ENCODE peak calls at places on chromosomes 6 and 20, in seven cellular contexts. V is stomach; B is tibial artery; D is stimulated activated CD4-positive, alpha-beta T cell treated with anti-CD3 and anti-CD28 coated beads, Interleukin-4, amount 100 ng/mL, for 1 hour; P is activated CD4-positive, alpha-beta T cell treated with anti-CD3 and anti-CD28 coated beads, Interleukin-2, amount 10 ng/mL, durations not matched to agents 24 days and 14 days; F is thoracic aorta; Z is NCI-H1436 treated with DMSO at 0.1 percent for 48 hours. T is an unnamed sample.

GRCh38 chr20:43514062-43514971 is 6.8 kb downstream of the L3MBTL1 start:
- DNase-seq in F (peak), V (peak), P (peak), D (peak), B (peak), Z (peak), T (peak)

GRCh38 chr20:35472209-35472608 is 16.8 kb downstream of the CEP250 start:
- DNase-seq in V (no peak), D (no peak), F (no peak), B (no peak), Z (no peak), P (no peak), T (no peak)

GRCh38 chr6:9139762-9140161 is 704.4 kb upstream of the SLC35B3 start:
- DNase-seq in P (no peak), V (no peak), B (no peak), D (no peak), Z (no peak), F (no peak), T (no peak)

GRCh38 chr20:30484749-30485070 is 772.8 kb upstream of the DEFB115 start:
- DNase-seq in Z (no peak), F (no peak), P (no peak), D (no peak), V (no peak), B (no peak), T (no peak)

GRCh38 chr6:142819603-142820335 is 125.2 kb downstream of the HIVEP2 start:
- DNase-seq in V (no peak), D (peak), Z (no peak), B (no peak), P (peak), F (no peak), T (peak)

GRCh38 chr6:138973481-138974140 is 14.4 kb downstream of the REPS1 start:
- DNase-seq in D (no peak), Z (no peak), B (no peak), P (no peak), F (no peak), V (no peak), T (no peak)

GRCh38 chr20:13953227-13953626 is 37.2 kb downstream of the SEL1L2 start:
- DNase-seq in Z (no peak), F (no peak), B (no peak), D (no peak), P (no peak), V (no peak), T (no peak)

GRCh38 chr6:125363360-125364121 is 61.8 kb upstream of the HDDC2 start:
- DNase-seq in F (no peak), B (peak), D (no peak), P (no peak), V (peak), Z (no peak), T (no peak)

GRCh38 chr20:44651507-44652373 is at the start of gene ADA:
- DNase-seq in P (peak), D (peak), B (peak), F (no peak), V (peak), Z (no peak), T (peak)

GRCh38 chr20:63290136-63290676 is 2.8 kb upstream of the COL20A1 start:
- DNase-seq in F (no peak), V (no peak), D (no peak), P (no peak), Z (no peak), B (no peak), T (no peak)

GRCh38 chr6:14450133-14451040 is 332.8 kb downstream of the CD83 start:
- DNase-seq in B (no peak), F (no peak), P (no peak), Z (peak), D (no peak), V (no peak), T (no peak)

GRCh38 chr20:9062066-9062465 is 6.8 kb upstream of the PLCB4 start:
- DNase-seq in F (no peak), B (no peak), P (no peak), V (no peak), Z (no peak), D (no peak), T (no peak)

GRCh38 chr20:7608246-7608645 is 332.0 kb downstream of the HAO1 start:
- DNase-seq in F (no peak), Z (no peak), P (no peak), D (no peak), B (no peak), V (no peak), T (no peak)

GRCh38 chr20:12982098-12982497 is 26.7 kb upstream of the SPTLC3 start:
- DNase-seq in F (no peak), D (no peak), V (no peak), P (no peak), Z (no peak), B (no peak), T (no peak)

GRCh38 chr20:59207742-59208357 is 44.2 kb downstream of the ZNF831 start:
- DNase-seq in D (peak), P (peak), B (no peak), F (no peak), V (peak), Z (no peak), T (peak)

GRCh38 chr20:23340524-23340923 is 10.1 kb upstream of the NXT1 start:
- DNase-seq in F (peak), Z (peak), P (peak), V (peak), D (no peak), B (peak), T (no peak)

GRCh38 chr6:155832596-155832995 is 377.0 kb upstream of the NOX3 start:
- DNase-seq in V (no peak), B (no peak), Z (no peak), D (no peak), P (no peak), F (no peak), T (no peak)

GRCh38 chr6:1792989-1793388 is 183.3 kb downstream of the FOXC1 start:
- DNase-seq in V (no peak), B (no peak), D (no peak), Z (no peak), F (no peak), P (peak), T (no peak)

GRCh38 chr6:38943964-38944363 is 104.6 kb upstream of the GLP1R start:
- DNase-seq in V (no peak), F (no peak), D (no peak), P (peak), Z (no peak), B (no peak), T (no peak)

GRCh38 chr6:39189915-39190544 is 39.2 kb downstream of the KCNK5 start:
- DNase-seq in Z (no peak), B (peak), V (peak), F (no peak), P (peak), D (no peak), T (no peak)

GRCh38 chr20:41029150-41029872 is 689 bp downstream of the TOP1 start:
- DNase-seq in Z (no peak), D (peak), F (no peak), B (peak), V (no peak), P (peak), T (peak)

GRCh38 chr6:39026175-39026574 is 22.4 kb upstream of the GLP1R start:
- DNase-seq in P (no peak), D (no peak), B (no peak), Z (no peak), V (no peak), F (no peak), T (no peak)

GRCh38 chr6:83920017-83920416 is 60.5 kb downstream of the CYB5R4 start:
- DNase-seq in D (no peak), B (no peak), F (no peak), Z (no peak), V (no peak), P (no peak), T (no peak)

GRCh38 chr20:18571578-18571977 is 4.3 kb downstream of the SMIM26 start:
- DNase-seq in D (no peak), B (no peak), Z (no peak), P (no peak), F (no peak), V (no peak), T (no peak)

GRCh38 chr20:32332614-32333013 is 25.5 kb upstream of the ASXL1 start:
- DNase-seq in Z (no peak), V (peak), F (no peak), P (no peak), B (no peak), D (no peak), T (no peak)

GRCh38 chr6:42505377-42505702 is 53.6 kb upstream of the TRERF1 start:
- DNase-seq in P (no peak), Z (no peak), V (no peak), B (no peak), D (no peak), F (no peak), T (no peak)

GRCh38 chr6:168681748-168682147 is 240.8 kb downstream of the SMOC2 start:
- DNase-seq in B (no peak), F (no peak), Z (no peak), P (no peak), V (no peak), D (no peak), T (no peak)